ENCODE peak calls at places on chromosomes 13 and 19, in eight cellular contexts. Y, F, K, D, S, B, I and N are unnamed samples.

GRCh38 chr19:4902796-4903195 is at the start of gene ARRDC5:
- DNase-seq in Y (no peak), F (no peak), K (no peak), D (no peak), S (no peak), B (no peak), I (no peak), N (no peak)

GRCh38 chr19:33040994-33041827 is 23.5 kb downstream of the RHPN2 start:
- DNase-seq in Y (peak), F (peak), K (no peak), D (no peak), S (peak), B (peak), I (no peak), N (peak)

GRCh38 chr13:99151516-99151915 is 49.1 kb upstream of the UBAC2 start:
- DNase-seq in Y (no peak), F (peak), K (no peak), D (peak), S (no peak), B (peak), I (peak), N (peak)

GRCh38 chr19:55406869-55407624 is 541 bp downstream of the UBE2S start:
- DNase-seq in Y (no peak), F (peak), K (no peak), D (peak), S (peak), B (peak), I (peak), N (no peak)

GRCh38 chr19:52138614-52139290 is 986 bp downstream of the ZNF616 start:
- DNase-seq in Y (peak), F (peak), K (no peak), D (peak), S (no peak), B (no peak), I (no peak), N (no peak)

GRCh38 chr13:65836066-65836465 is 1394.1 kb downstream of the PCDH9 start:
- DNase-seq in Y (no peak), F (peak), K (no peak), D (no peak), S (no peak), B (no peak), I (no peak), N (no peak)

GRCh38 chr19:21483589-21484170 is 21.7 kb upstream of the ZNF429 start:
- DNase-seq in Y (no peak), F (peak), K (peak), D (peak), S (peak), B (peak), I (peak), N (no peak)

GRCh38 chr13:93286047-93286446 is 59.4 kb downstream of the GPC6 start:
- DNase-seq in Y (no peak), F (no peak), K (no peak), D (no peak), S (no peak), B (no peak), I (no peak), N (no peak)

GRCh38 chr13:86725105-86725504 is 925.9 kb upstream of the SLITRK6 start:
- DNase-seq in Y (no peak), F (no peak), K (no peak), D (no peak), S (no peak), B (no peak), I (peak), N (no peak)

GRCh38 chr19:53254451-53255341 is at the start of gene ZNF677:
- DNase-seq in Y (peak), F (peak), K (peak), D (peak), S (peak), B (peak), I (peak), N (peak)

GRCh38 chr13:44022196-44022595 is 142.5 kb downstream of the LACC1 start:
- DNase-seq in Y (no peak), F (no peak), K (no peak), D (peak), S (no peak), B (no peak), I (no peak), N (no peak)

GRCh38 chr13:113461022-113461751 is 7.9 kb upstream of the ADPRHL1 start:
- DNase-seq in Y (no peak), F (no peak), K (no peak), D (no peak), S (no peak), B (no peak), I (no peak), N (no peak)

GRCh38 chr13:99743079-99743478 is 228.5 kb downstream of the ZIC5 start:
- DNase-seq in Y (no peak), F (no peak), K (no peak), D (no peak), S (no peak), B (no peak), I (no peak), N (no peak)

GRCh38 chr13:98285317-98285716 is 108.2 kb upstream of the RNF113B start:
- DNase-seq in Y (no peak), F (no peak), K (no peak), D (no peak), S (no peak), B (no peak), I (no peak), N (no peak)

GRCh38 chr13:73331556-73331955 is 272.8 kb downstream of the KLF5 start:
- DNase-seq in Y (no peak), F (no peak), K (no peak), D (no peak), S (no peak), B (no peak), I (no peak), N (no peak)

GRCh38 chr19:43957891-43958290 is 6.9 kb downstream of the ZNF221 start:
- DNase-seq in Y (no peak), F (peak), K (no peak), D (no peak), S (no peak), B (peak), I (peak), N (no peak)

GRCh38 chr19:22545751-22546150 is 88.4 kb upstream of the ZNF492 start:
- DNase-seq in Y (peak), F (peak), K (peak), D (peak), S (no peak), B (peak), I (no peak), N (no peak)

GRCh38 chr13:105914637-105915036 is 620.8 kb downstream of the EFNB2 start:
- DNase-seq in Y (no peak), F (peak), K (no peak), D (no peak), S (no peak), B (peak), I (peak), N (peak)

GRCh38 chr13:114089751-114090400 is 42.5 kb downstream of the RASA3 start:
- DNase-seq in Y (no peak), F (no peak), K (no peak), D (no peak), S (no peak), B (no peak), I (no peak), N (no peak)

GRCh38 chr13:94056362-94056990 is 423.0 kb downstream of the DCT start:
- DNase-seq in Y (no peak), F (no peak), K (no peak), D (no peak), S (no peak), B (no peak), I (no peak), N (no peak)

GRCh38 chr19:6947745-6948144 is 60.4 kb downstream of the ADGRE1 start:
- DNase-seq in Y (no peak), F (peak), K (no peak), D (peak), S (no peak), B (peak), I (peak), N (no peak)

GRCh38 chr13:40485611-40486517 is 180.6 kb downstream of the FOXO1 start:
- DNase-seq in Y (no peak), F (no peak), K (no peak), D (peak), S (no peak), B (no peak), I (no peak), N (no peak)

GRCh38 chr19:3343619-3344502 is 22.5 kb upstream of the NFIC start:
- DNase-seq in Y (peak), F (peak), K (peak), D (peak), S (peak), B (peak), I (peak), N (no peak)

GRCh38 chr13:99862243-99862642 is 109.3 kb downstream of the ZIC5 start:
- DNase-seq in Y (no peak), F (no peak), K (no peak), D (no peak), S (no peak), B (no peak), I (no peak), N (no peak)

GRCh38 chr13:112716841-112717520 is 27.1 kb downstream of the ATP11A start:
- DNase-seq in Y (no peak), F (no peak), K (no peak), D (no peak), S (no peak), B (no peak), I (no peak), N (no peak)

GRCh38 chr13:73222627-73223026 is 163.8 kb downstream of the KLF5 start:
- DNase-seq in Y (no peak), F (no peak), K (no peak), D (peak), S (no peak), B (no peak), I (no peak), N (no peak)

GRCh38 chr13:110881811-110882210 is 33.1 kb downstream of the ANKRD10 start:
- DNase-seq in Y (no peak), F (no peak), K (no peak), D (no peak), S (no peak), B (no peak), I (no peak), N (no peak)

GRCh38 chr13:110525328-110526319 is 35.9 kb downstream of the RAB20 start:
- DNase-seq in Y (no peak), F (no peak), K (peak), D (peak), S (no peak), B (no peak), I (no peak), N (no peak)

GRCh38 chr13:28423010-28423409 is 71.9 kb downstream of the FLT1 start:
- DNase-seq in Y (no peak), F (no peak), K (peak), D (peak), S (no peak), B (no peak), I (no peak), N (no peak)

GRCh38 chr19:48560095-48560530 is 8.1 kb downstream of the SULT2B1 start:
- DNase-seq in Y (no peak), F (no peak), K (no peak), D (peak), S (no peak), B (no peak), I (no peak), N (no peak)
- TF ChIP-seq CTCF in Y (no peak), F (no peak), K (no peak), D (no peak), S (no peak), B (no peak), I (no peak), N (no peak)

GRCh38 chr13:53126803-53127202 is 98.2 kb downstream of the OLFM4 start:
- DNase-seq in Y (no peak), F (peak), K (no peak), D (no peak), S (no peak), B (no peak), I (peak), N (no peak)
- H3K4me3 ChIP-seq in Y (no peak), F (no peak), K (no peak), D (no peak), S (no peak), B (no peak), I (no peak), N (no peak)

DNA sequence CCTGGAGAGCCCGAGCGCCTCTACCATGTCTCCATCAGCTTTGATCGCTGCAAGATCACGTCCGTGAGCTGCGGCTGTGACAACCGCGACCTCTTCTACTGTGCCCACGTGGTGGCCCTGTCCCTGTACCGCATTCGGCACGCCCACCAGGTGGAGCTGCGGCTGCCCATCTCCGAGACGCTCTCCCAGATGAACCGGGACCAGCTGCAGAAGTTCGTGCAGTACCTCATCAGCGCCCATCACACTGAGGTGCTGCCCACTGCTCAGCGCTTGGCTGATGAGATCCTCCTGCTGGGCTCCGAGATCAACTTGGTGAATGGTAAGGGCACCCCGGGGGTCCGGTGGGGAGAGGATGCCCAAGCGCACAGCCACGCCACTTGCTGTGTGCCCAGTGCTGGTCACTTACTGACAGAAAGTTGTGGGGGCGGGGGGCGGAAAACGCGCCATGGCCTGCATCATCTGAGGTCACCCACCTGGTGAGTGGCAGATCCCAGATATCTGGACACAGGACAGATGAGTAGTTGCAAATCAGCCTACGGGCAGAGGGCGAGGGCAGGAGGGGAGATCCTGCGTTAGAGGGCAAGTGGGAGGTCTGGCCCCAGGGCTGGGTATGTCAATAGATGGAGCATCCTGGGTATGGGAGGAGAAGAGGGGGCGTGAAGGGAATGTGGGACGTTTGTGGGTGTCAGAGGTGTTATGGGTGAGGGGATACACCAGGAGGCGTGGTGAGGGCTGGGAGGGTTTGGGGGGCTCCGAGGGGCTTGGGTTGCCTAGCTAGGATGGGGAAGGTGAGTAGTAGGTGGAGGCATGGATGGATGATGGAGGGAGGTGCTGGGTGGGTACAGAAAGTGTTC is 9.8 kb downstream of the ZSWIM4 start:
- DNase-seq in Y (peak), F (no peak), K (peak), D (no peak), S (no peak), B (no peak), I (no peak), N (no peak)
- TF ChIP-seq CTCF in Y (peak), F (peak), K (peak), D (no peak), S (no peak), B (peak), I (peak), N (peak)

DNA sequence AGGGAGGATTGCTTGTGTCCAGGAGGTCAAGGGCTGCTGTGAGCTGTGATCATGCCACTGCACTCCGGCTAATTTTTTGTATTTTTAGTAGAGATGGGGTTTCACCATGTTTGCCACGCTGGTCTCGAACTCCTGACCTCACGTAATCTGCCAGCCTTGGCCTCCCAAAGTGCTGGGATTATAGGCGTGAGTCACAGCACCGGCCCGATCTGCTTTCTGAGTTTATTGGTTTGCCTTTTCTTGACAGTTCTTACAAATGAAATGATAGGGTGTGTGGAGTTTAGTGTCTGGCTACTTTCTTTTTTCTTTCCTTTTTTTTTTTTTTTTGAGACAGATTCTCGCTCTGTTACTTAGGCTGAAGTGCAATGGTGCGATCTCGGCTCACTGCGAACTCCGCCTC is 848 bp downstream of the C19orf44 start:
- DNase-seq in Y (no peak), F (no peak), K (no peak), D (no peak), S (no peak), B (peak), I (no peak), N (no peak)
- H3K4me3 ChIP-seq in Y (peak), F (peak), K (peak), D (peak), S (peak), B (peak), I (peak), N (peak)

DNA sequence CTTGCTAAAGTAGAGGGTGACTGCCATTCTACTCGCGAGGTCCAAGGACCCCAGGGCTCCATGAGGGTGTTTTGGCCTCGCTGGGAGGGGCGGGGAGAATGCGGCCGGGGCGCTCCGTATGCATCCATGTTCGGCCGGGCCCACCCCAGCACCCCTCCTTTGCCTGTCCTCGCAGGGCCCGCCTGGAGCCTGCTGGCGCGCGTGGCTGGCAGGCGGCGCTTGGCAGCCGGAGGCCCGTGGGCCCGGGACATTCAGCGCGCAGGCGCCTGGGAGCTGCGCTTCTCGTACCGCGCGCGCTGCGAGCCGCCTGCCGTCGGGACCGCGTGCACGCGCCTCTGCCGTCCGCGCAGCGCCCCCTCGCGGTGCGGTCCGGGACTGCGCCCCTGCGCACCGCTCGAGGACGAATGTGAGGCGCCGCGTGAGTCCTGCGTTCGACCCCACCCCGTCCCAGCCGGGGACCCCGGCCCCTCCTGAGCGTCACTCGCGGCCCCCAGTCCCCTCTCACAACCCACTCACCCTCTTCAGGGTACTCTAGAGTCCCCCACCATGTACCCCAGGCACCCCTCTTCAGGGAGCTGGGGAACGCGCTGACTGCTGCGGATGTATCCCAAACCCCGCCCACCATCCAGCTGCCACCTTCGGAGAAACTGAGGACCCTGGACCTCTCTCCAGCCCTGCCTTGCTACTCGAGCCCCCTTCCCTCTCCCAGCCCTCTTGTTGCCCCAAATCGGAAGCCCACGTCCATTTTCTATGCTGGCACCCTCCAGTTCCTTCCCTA is 4.1 kb downstream of the DLL3 start:
- DNase-seq in Y (no peak), F (peak), K (peak), D (peak), S (peak), B (peak), I (peak), N (no peak)
- TF ChIP-seq CTCF in Y (peak), F (peak), K (peak), D (peak), S (peak), B (peak), I (peak), N (peak)